ENCODE peak calls at places on chromosomes 11 and 22, in six cellular contexts. One of them, this sample, is unnamed. For H3K27me3, the result is how much of the 10 kb centered on the place peaks cover.

GRCh38 chr11:60954421-60954820 is 2.4 kb upstream of the SLC15A3 start:
- DNase-seq in BE2C: no peak
- DNase-seq in endodermal cell: no peak
- DNase-seq in CD4-positive, alpha-beta T cell: no peak
- DNase-seq in tibial nerve: no peak
- DNase-seq in IMR-90: no peak
- DNase-seq in this sample: no peak

GRCh38 chr11:101436511-101437142 is 147.2 kb downstream of the TRPC6 start:
- DNase-seq in tibial nerve: no peak
- DNase-seq in endodermal cell: peak
- DNase-seq in BE2C: peak
- DNase-seq in IMR-90: peak
- DNase-seq in CD4-positive, alpha-beta T cell: no peak
- DNase-seq in this sample: peak

GRCh38 chr11:118679483-118679882 is at the start of gene TREH:
- DNase-seq in endodermal cell: no peak
- DNase-seq in BE2C: no peak
- DNase-seq in tibial nerve: no peak
- DNase-seq in IMR-90: no peak
- DNase-seq in CD4-positive, alpha-beta T cell: no peak
- DNase-seq in this sample: no peak

GRCh38 chr11:114399903-114400221 is 449 bp downstream of the C11orf71 start:
- DNase-seq in endodermal cell: peak
- DNase-seq in BE2C: no peak
- DNase-seq in IMR-90: no peak
- DNase-seq in tibial nerve: peak
- DNase-seq in CD4-positive, alpha-beta T cell: no peak
- DNase-seq in this sample: peak

GRCh38 chr22:29073618-29074275 is 912 bp downstream of the KREMEN1 start:
- DNase-seq in CD4-positive, alpha-beta T cell: no peak
- DNase-seq in IMR-90: no peak
- DNase-seq in endodermal cell: peak
- DNase-seq in tibial nerve: no peak
- DNase-seq in BE2C: no peak
- DNase-seq in this sample: peak

GRCh38 chr22:20432244-20432686 is 5.4 kb downstream of the SCARF2 start:
- DNase-seq in CD4-positive, alpha-beta T cell: no peak
- DNase-seq in IMR-90: no peak
- DNase-seq in endodermal cell: no peak
- DNase-seq in BE2C: no peak
- DNase-seq in tibial nerve: no peak
- DNase-seq in this sample: no peak

GRCh38 chr11:86940122-86940777 is 14.9 kb downstream of the FZD4 start:
- DNase-seq in BE2C: no peak
- DNase-seq in CD4-positive, alpha-beta T cell: no peak
- DNase-seq in endodermal cell: peak
- DNase-seq in tibial nerve: peak
- DNase-seq in IMR-90: peak
- DNase-seq in this sample: peak

GRCh38 chr11:118068945-118069612 is 7.8 kb upstream of the TMPRSS4 start:
- DNase-seq in tibial nerve: no peak
- DNase-seq in BE2C: no peak
- DNase-seq in CD4-positive, alpha-beta T cell: no peak
- DNase-seq in endodermal cell: no peak
- DNase-seq in IMR-90: no peak
- DNase-seq in this sample: no peak

GRCh38 chr11:65611028-65611757 is 2.8 kb downstream of the MAP3K11 start:
- DNase-seq in tibial nerve: no peak
- DNase-seq in BE2C: no peak
- DNase-seq in CD4-positive, alpha-beta T cell: no peak
- DNase-seq in endodermal cell: no peak
- DNase-seq in IMR-90: no peak
- DNase-seq in this sample: peak

GRCh38 chr11:61682093-61682732 is 2.0 kb downstream of the DAGLA start:
- DNase-seq in BE2C: peak
- DNase-seq in tibial nerve: no peak
- DNase-seq in endodermal cell: peak
- DNase-seq in CD4-positive, alpha-beta T cell: no peak
- DNase-seq in IMR-90: no peak
- DNase-seq in this sample: no peak

GRCh38 chr11:26017903-26018750 is 313.8 kb upstream of the ANO3 start:
- DNase-seq in IMR-90: no peak
- DNase-seq in tibial nerve: no peak
- DNase-seq in BE2C: no peak
- DNase-seq in endodermal cell: no peak
- DNase-seq in CD4-positive, alpha-beta T cell: no peak
- DNase-seq in this sample: no peak

GRCh38 chr11:63530021-63530420 is 6.6 kb upstream of the PLAAT4 start:
- DNase-seq in BE2C: no peak
- DNase-seq in endodermal cell: peak
- DNase-seq in IMR-90: no peak
- DNase-seq in CD4-positive, alpha-beta T cell: no peak
- DNase-seq in tibial nerve: no peak
- DNase-seq in this sample: no peak

GRCh38 chr11:12531681-12532080 is 142.5 kb upstream of the TEAD1 start:
- DNase-seq in tibial nerve: no peak
- DNase-seq in endodermal cell: no peak
- DNase-seq in IMR-90: peak
- DNase-seq in CD4-positive, alpha-beta T cell: no peak
- DNase-seq in BE2C: no peak
- DNase-seq in this sample: no peak

GRCh38 chr22:36510966-36511881 is 4.4 kb upstream of the FOXRED2 start:
- DNase-seq in CD4-positive, alpha-beta T cell: peak
- DNase-seq in tibial nerve: no peak
- DNase-seq in BE2C: peak
- DNase-seq in endodermal cell: peak
- DNase-seq in IMR-90: peak
- DNase-seq in this sample: peak

GRCh38 chr11:3147257-3147619 is 17.9 kb downstream of the OSBPL5 start:
- DNase-seq in endodermal cell: no peak
- DNase-seq in BE2C: no peak
- DNase-seq in tibial nerve: no peak
- DNase-seq in CD4-positive, alpha-beta T cell: no peak
- DNase-seq in IMR-90: no peak
- DNase-seq in this sample: no peak

GRCh38 chr11:119727523-119728081 is 1.4 kb downstream of the NECTIN1 start:
- DNase-seq in tibial nerve: no peak
- DNase-seq in BE2C: no peak
- DNase-seq in IMR-90: no peak
- DNase-seq in CD4-positive, alpha-beta T cell: no peak
- DNase-seq in endodermal cell: peak
- DNase-seq in this sample: peak

GRCh38 chr11:101612481-101612880 is 28.7 kb upstream of the TRPC6 start:
- DNase-seq in IMR-90: no peak
- DNase-seq in BE2C: no peak
- DNase-seq in endodermal cell: no peak
- DNase-seq in tibial nerve: no peak
- DNase-seq in CD4-positive, alpha-beta T cell: no peak
- DNase-seq in this sample: no peak

GRCh38 chr11:78070606-78071005 is 6.9 kb downstream of the THRSP start:
- DNase-seq in endodermal cell: no peak
- DNase-seq in IMR-90: no peak
- DNase-seq in CD4-positive, alpha-beta T cell: no peak
- DNase-seq in tibial nerve: no peak
- DNase-seq in BE2C: no peak
- DNase-seq in this sample: no peak

GRCh38 chr22:46393791-46394333 is 58.3 kb downstream of the TRMU start:
- DNase-seq in CD4-positive, alpha-beta T cell: no peak
- DNase-seq in tibial nerve: no peak
- DNase-seq in BE2C: no peak
- DNase-seq in endodermal cell: no peak
- DNase-seq in IMR-90: no peak
- DNase-seq in this sample: no peak

GRCh38 chr11:75667831-75668507 is 869 bp downstream of the MAP6 start:
- DNase-seq in BE2C: peak
- DNase-seq in tibial nerve: no peak
- DNase-seq in endodermal cell: peak
- DNase-seq in IMR-90: peak
- DNase-seq in CD4-positive, alpha-beta T cell: no peak
- DNase-seq in this sample: peak

GRCh38 chr11:75665126-75665525 is 3.7 kb downstream of the MAP6 start:
- DNase-seq in CD4-positive, alpha-beta T cell: no peak
- DNase-seq in IMR-90: no peak
- DNase-seq in tibial nerve: no peak
- DNase-seq in BE2C: no peak
- DNase-seq in endodermal cell: no peak
- DNase-seq in this sample: no peak

GRCh38 chr11:75664366-75664765 is 4.5 kb downstream of the MAP6 start:
- DNase-seq in IMR-90: no peak
- DNase-seq in tibial nerve: no peak
- DNase-seq in endodermal cell: no peak
- DNase-seq in CD4-positive, alpha-beta T cell: no peak
- DNase-seq in BE2C: no peak
- DNase-seq in this sample: no peak

GRCh38 chr11:75668508-75669297 is at the start of gene MAP6:
- DNase-seq in IMR-90: no peak
- DNase-seq in CD4-positive, alpha-beta T cell: no peak
- DNase-seq in tibial nerve: no peak
- DNase-seq in BE2C: peak
- DNase-seq in endodermal cell: peak
- DNase-seq in this sample: no peak

DNA sequence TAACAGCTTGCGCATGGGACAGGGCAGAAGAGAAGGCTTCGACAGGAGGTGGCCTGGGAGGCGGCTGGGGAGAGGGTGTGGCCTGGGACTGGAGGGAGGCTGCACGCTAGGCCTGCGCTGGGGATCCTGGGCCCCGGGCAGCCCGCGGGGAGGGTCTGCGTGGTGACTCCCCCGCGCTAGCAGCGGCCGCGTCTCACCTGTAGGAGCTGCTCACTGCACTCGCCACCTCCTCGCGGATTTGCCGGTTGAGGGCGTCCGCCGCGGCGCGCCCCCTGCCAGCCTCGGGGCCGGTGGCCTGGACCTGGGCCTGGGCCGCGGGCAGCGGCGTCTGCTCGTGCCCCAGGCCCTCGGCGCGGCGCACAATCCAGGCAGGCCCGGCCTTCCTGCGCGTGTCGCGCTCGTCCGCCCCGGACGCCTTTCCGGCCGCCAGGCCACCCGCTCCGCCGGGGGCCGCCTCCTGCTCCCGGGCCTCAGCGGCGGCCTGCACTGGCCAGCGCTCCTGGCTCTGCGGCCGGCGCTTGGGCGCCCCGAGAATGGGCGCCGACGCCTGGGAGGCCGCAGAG is 1.5 kb downstream of the MAP6 start:
- DNase-seq in CD4-positive, alpha-beta T cell: no peak
- DNase-seq in tibial nerve: no peak
- DNase-seq in BE2C: peak
- DNase-seq in endodermal cell: peak
- DNase-seq in IMR-90: no peak
- DNase-seq in this sample: peak
- TF ChIP-seq CTCF in CD4-positive, alpha-beta T cell: no peak
- TF ChIP-seq CTCF in tibial nerve: no peak
- TF ChIP-seq CTCF in BE2C: no peak
- TF ChIP-seq CTCF in endodermal cell: peak
- TF ChIP-seq CTCF in IMR-90: no peak
- TF ChIP-seq CTCF in this sample: no peak

DNA sequence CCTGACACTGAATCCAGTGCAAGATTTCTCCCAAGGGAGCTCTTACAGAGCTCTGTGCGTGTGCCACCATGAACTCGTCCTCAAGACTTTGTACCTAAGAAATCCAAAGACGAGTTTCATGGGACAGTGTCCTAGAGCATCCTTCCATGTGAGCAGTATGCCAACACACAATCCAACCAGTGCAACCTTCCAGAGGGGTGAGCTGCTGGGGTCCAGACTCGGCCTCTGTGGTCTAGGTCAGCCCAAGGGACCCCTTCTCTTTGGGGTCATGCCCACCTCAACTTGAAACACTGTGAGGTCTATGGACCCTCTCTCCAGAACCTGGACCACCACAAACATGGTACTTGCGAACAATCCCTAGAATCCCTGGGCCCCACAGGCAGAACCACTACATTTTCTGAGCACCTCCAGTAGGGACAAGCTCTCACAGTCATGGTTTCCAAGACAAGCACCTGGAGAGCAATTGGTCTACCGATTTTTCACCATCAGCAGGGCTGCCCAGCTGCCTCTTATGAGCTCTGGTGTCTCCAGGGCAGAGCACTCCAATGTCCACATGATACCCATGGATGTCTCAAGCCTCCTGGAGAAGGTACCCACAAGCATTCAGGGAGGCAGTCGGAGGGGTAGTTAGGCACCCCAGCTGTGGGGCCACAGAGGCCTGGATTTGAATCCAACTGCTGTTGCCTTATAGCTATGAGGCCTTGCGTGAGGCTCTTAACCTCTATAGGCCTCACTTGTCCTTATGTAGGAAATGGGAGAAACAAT is 7.7 kb downstream of the CHST1 start:
- DNase-seq in endodermal cell: peak
- DNase-seq in BE2C: no peak
- DNase-seq in tibial nerve: no peak
- DNase-seq in IMR-90: no peak
- DNase-seq in CD4-positive, alpha-beta T cell: no peak
- DNase-seq in this sample: no peak
- H3K27me3 ChIP-seq in endodermal cell: under half
- H3K27me3 ChIP-seq in BE2C: under half
- H3K27me3 ChIP-seq in tibial nerve: under half
- H3K27me3 ChIP-seq in IMR-90: under half
- H3K27me3 ChIP-seq in CD4-positive, alpha-beta T cell: under half
- H3K27me3 ChIP-seq in this sample: under half

DNA sequence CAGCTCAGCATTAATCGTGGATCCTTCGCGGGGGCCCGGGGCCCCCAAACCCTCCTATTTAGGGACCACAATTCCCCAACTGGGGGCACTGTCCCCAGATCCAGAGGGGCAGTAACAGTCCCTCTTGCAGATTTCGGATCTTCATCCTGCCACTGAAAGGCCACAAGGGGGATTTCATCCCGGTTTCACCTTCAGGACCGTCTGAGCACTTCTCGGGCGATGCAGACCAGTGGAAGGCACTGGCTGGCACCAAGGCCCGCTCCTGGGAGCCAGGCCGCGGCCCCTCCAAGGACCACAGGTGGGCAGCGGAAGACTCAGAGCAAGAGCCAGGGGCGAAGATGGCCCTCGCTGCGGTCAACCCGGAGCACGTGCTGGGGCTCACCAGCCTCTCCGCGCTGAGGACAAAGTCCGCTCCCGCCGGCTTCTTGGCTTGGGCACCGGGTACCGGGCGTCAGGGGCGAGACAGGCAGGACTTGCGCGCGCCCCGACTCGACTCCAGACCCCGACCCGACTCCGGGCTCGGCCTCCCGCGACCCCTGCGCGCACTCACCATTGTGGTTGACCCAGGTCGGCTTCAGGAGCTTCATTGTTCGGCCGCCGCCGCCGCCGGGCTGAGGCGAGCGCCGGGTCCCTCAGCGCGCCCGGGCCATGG is 517 bp downstream of the HIRA start:
- DNase-seq in CD4-positive, alpha-beta T cell: no peak
- DNase-seq in tibial nerve: no peak
- DNase-seq in IMR-90: peak
- DNase-seq in endodermal cell: peak
- DNase-seq in BE2C: peak
- DNase-seq in this sample: peak
- TF ChIP-seq CTCF in CD4-positive, alpha-beta T cell: no peak
- TF ChIP-seq CTCF in tibial nerve: no peak
- TF ChIP-seq CTCF in IMR-90: no peak
- TF ChIP-seq CTCF in endodermal cell: peak
- TF ChIP-seq CTCF in BE2C: peak
- TF ChIP-seq CTCF in this sample: peak

DNA sequence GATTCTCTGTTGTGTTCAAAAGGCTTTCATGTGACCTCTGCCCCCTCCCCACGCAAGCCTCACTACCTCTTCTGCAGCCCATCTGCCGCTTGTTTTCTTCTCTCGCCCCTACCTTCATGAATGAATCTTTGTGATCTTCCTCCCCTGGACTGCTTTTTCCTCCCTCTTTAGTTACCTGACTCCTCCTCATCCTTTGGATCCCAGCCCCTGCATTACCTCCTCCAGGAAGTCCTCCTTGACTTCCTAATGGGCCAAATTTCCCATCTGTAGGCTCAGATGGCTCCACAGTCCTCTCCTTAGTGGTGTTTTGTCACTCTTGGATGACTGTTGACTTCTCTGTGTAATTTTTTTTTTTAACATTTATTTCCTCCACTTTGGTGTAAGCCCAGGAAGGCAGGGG is 10.9 kb downstream of the TSPAN18 start:
- DNase-seq in IMR-90: no peak
- DNase-seq in tibial nerve: no peak
- DNase-seq in BE2C: no peak
- DNase-seq in endodermal cell: no peak
- DNase-seq in CD4-positive, alpha-beta T cell: no peak
- DNase-seq in this sample: no peak
- H3K27me3 ChIP-seq in IMR-90: half or more
- H3K27me3 ChIP-seq in tibial nerve: under half
- H3K27me3 ChIP-seq in BE2C: under half
- H3K27me3 ChIP-seq in endodermal cell: under half
- H3K27me3 ChIP-seq in CD4-positive, alpha-beta T cell: under half
- H3K27me3 ChIP-seq in this sample: under half

This sample was measured in cardiac muscle cell.